ENCODE peak calls at places on chromosome X, in nine cellular contexts. E is kidney, L is IMR-90, H is fibroblast of mammary gland, F is HFF-Myc, D is tibial artery, J is dorsolateral prefrontal cortex, O is Caco-2, B is mucosa of descending colon. A is an unnamed sample.

GRCh38 chrX:69616520-69617203 is 749 bp downstream of the EDA start:
- DNase-seq in E (peak; percentile 64), L (no peak), H (no peak), F (no peak), D (peak; percentile 59), J (peak; percentile 44), O (peak; percentile 0), B (peak; percentile 12), A (no peak)

GRCh38 chrX:68416592-68416991 is 16.7 kb downstream of the OPHN1 start:
- DNase-seq in E (no peak), L (no peak), H (peak; percentile 38), F (no peak), D (no peak), J (no peak), O (peak; percentile 1), B (peak; percentile 4), A (no peak)

GRCh38 chrX:9907645-9908387 is 59.3 kb upstream of the CLDN34 start:
- DNase-seq in E (no peak), L (peak; percentile 94), H (peak; percentile 81), F (no peak), D (no peak), J (no peak), O (no peak), B (no peak), A (no peak)

GRCh38 chrX:17736478-17736855 is 826 bp upstream of the SCML1 start:
- DNase-seq in E (no peak), L (no peak), H (no peak), F (no peak), D (no peak), J (no peak), O (no peak), B (no peak), A (no peak)

GRCh38 chrX:63809158-63809557 is 24.1 kb upstream of the ARHGEF9 start:
- DNase-seq in E (no peak), L (no peak), H (no peak), F (no peak), D (no peak), J (no peak), O (no peak), B (no peak), A (no peak)

GRCh38 chrX:134741801-134742200 is 83.5 kb upstream of the PLAC1 start:
- DNase-seq in E (no peak), L (no peak), H (no peak), F (no peak), D (no peak), J (no peak), O (no peak), B (no peak), A (no peak)

GRCh38 chrX:131675596-131676194 is 131.8 kb downstream of the OR13H1 start:
- DNase-seq in E (no peak), L (peak; percentile 1), H (peak; percentile 23), F (no peak), D (no peak), J (no peak), O (peak; percentile 2), B (no peak), A (no peak)

GRCh38 chrX:102934624-102935023 is 2.4 kb upstream of the RAB40AL start:
- DNase-seq in E (no peak), L (peak; percentile 4), H (peak; percentile 39), F (no peak), D (no peak), J (no peak), O (peak; percentile 10), B (peak; percentile 36), A (no peak)

GRCh38 chrX:10729000-10729399 is 108.6 kb upstream of the MID1 start:
- DNase-seq in E (no peak), L (no peak), H (no peak), F (no peak), D (no peak), J (no peak), O (no peak), B (no peak), A (no peak)

GRCh38 chrX:15343075-15343476 is 7.8 kb upstream of the PIGA start:
- DNase-seq in E (no peak), L (peak; percentile 60), H (peak; percentile 76), F (no peak), D (peak; percentile 63), J (no peak), O (peak; percentile 61), B (no peak), A (no peak)

GRCh38 chrX:154308108-154308946 is 12.7 kb downstream of the TKTL1 start:
- DNase-seq in E (no peak), L (peak; percentile 10), H (peak; percentile 36), F (no peak), D (peak; percentile 72), J (no peak), O (peak; percentile 64), B (peak; percentile 80), A (peak; percentile 52)

GRCh38 chrX:131802836-131803626 is 220.1 kb upstream of the STK26 start:
- DNase-seq in E (peak; percentile 85), L (peak; percentile 52), H (peak; percentile 46), F (no peak), D (no peak), J (no peak), O (peak; percentile 7), B (no peak), A (no peak)

GRCh38 chrX:154420402-154420756 is 8.1 kb upstream of the ATP6AP1 start:
- DNase-seq in E (no peak), L (no peak), H (no peak), F (no peak), D (no peak), J (no peak), O (no peak), B (no peak), A (no peak)

GRCh38 chrX:8815460-8816065 is 14.4 kb upstream of the FAM9A start:
- DNase-seq in E (no peak), L (peak; percentile 40), H (peak; percentile 48), F (peak; percentile 12), D (no peak), J (no peak), O (peak; percentile 60), B (peak; percentile 63), A (no peak)

DNA sequence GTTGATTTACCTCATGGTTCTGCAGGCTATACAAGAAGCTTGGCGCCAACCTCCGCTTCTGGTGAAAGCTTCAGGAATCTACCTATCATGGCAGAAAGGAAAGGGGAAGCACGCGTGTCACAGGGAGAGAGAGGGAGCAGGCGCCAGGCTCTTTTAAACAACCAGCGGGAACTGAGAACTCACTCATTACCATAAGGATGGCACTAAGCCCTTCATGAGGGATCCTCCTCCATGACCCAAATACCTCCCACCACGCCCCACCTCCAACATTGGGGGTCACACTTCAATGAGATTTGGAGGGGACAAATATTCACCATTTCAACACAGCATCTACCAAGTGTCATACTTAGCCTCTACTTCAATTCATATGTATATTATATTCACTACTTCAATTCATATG is 18.8 kb upstream of the TBC1D8B start:
- DNase-seq in E (no peak), L (no peak), H (no peak), F (no peak), D (no peak), J (no peak), O (no peak), B (no peak), A (no peak)
- TF ChIP-seq CTCF in E (no peak), L (no peak), H (no peak), F (no peak), D (no peak), J (no peak), O (no peak), B (no peak), A (no peak)

GRCh38 chrX:73847991-73848390 is 285.0 kb downstream of the CHIC1 start:
- DNase-seq in E (no peak), L (no peak), H (no peak), F (no peak), D (no peak), J (no peak), O (no peak), B (no peak), A (no peak)
- TF ChIP-seq CTCF in E (no peak), L (peak; percentile 7), H (no peak), F (no peak), D (no peak), J (no peak), O (no peak), B (no peak), A (no peak)

GRCh38 chrX:34632404-34632803 is 24.7 kb downstream of the TMEM47 start:
- DNase-seq in E (no peak), L (no peak), H (no peak), F (no peak), D (no peak), J (no peak), O (no peak), B (no peak), A (no peak)

GRCh38 chrX:34642849-34643248 is 14.2 kb downstream of the TMEM47 start:
- DNase-seq in E (no peak), L (no peak), H (no peak), F (no peak), D (no peak), J (no peak), O (no peak), B (no peak), A (no peak)

GRCh38 chrX:34638116-34638515 is 19.0 kb downstream of the TMEM47 start:
- DNase-seq in E (no peak), L (peak; percentile 54), H (peak; percentile 64), F (no peak), D (no peak), J (no peak), O (peak; percentile 34), B (peak; percentile 53), A (no peak)
- TF ChIP-seq CTCF in E (peak; percentile 23), L (peak; percentile 53), H (peak; percentile 46), F (peak; percentile 37), D (peak; percentile 28), J (peak; percentile 62), O (peak; percentile 35), B (no peak), A (no peak)

GRCh38 chrX:49860867-49861535 is 18.3 kb upstream of the USP27X start:
- DNase-seq in E (no peak), L (no peak), H (no peak), F (no peak), D (no peak), J (no peak), O (peak; percentile 54), B (no peak), A (no peak)

GRCh38 chrX:49853661-49854060 is 24.6 kb downstream of the PAGE4 start:
- DNase-seq in E (no peak), L (no peak), H (no peak), F (no peak), D (no peak), J (no peak), O (no peak), B (no peak), A (no peak)

GRCh38 chrX:49856819-49857218 is 22.5 kb upstream of the USP27X start:
- DNase-seq in E (no peak), L (no peak), H (no peak), F (no peak), D (no peak), J (no peak), O (peak; percentile 14), B (no peak), A (no peak)

GRCh38 chrX:49862093-49862492 is 17.2 kb upstream of the USP27X start:
- DNase-seq in E (no peak), L (no peak), H (no peak), F (no peak), D (no peak), J (no peak), O (peak; percentile 31), B (no peak), A (no peak)

DNA sequence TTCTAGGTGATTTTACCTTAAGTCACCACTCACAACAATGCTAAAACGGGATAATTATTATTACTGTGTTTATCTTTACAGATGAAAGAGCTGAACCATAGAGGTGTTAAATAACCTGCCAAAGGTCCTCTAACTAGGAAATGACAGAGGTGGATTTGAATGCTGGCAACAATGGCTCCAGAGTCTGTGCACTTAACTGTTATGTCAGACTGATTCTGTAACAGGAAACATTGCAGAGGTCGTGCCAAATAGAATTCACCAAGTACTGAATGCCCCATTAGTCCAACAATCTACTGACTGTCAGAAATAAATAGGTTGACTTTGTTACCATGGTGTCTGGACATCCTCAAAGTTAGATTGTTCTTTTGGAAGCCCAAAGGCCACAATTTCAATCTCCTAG is 20.9 kb upstream of the USP27X start:
- DNase-seq in E (no peak), L (no peak), H (no peak), F (no peak), D (no peak), J (no peak), O (no peak), B (no peak), A (no peak)
- TF ChIP-seq CTCF in E (no peak), L (no peak), H (no peak), F (no peak), D (no peak), J (no peak), O (no peak), B (no peak), A (no peak)